ENCODE peak calls at places on chromosome 22, in four cellular contexts. P, Z, C and K are unnamed samples.

GRCh38 chr22:27810566-27810965 is 9.0 kb upstream of the MN1 start:
- DNase-seq in P (no peak), Z (peak; percentile 89), C (no peak), K (no peak)

GRCh38 chr22:37943471-37944198 is 9.8 kb downstream of the C22orf23 start:
- DNase-seq in P (no peak), Z (no peak), C (no peak), K (no peak)

GRCh38 chr22:40418366-40419201 is 48.2 kb downstream of the SGSM3 start:
- DNase-seq in P (no peak), Z (no peak), C (peak; percentile 43), K (peak; percentile 39)

GRCh38 chr22:27405672-27406388 is 395.7 kb downstream of the MN1 start:
- DNase-seq in P (no peak), Z (peak; percentile 74), C (no peak), K (no peak)

GRCh38 chr22:42644422-42645340 is 4.3 kb upstream of the ATP5MGL start:
- DNase-seq in P (no peak), Z (no peak), C (no peak), K (no peak)

GRCh38 chr22:46996595-46997310 is 234.3 kb downstream of the TBC1D22A start:
- DNase-seq in P (no peak), Z (no peak), C (no peak), K (no peak)

GRCh38 chr22:23525510-23525909 is 54.6 kb downstream of the IGLL1 start:
- DNase-seq in P (no peak), Z (no peak), C (no peak), K (no peak)

GRCh38 chr22:22352376-22352999 is 107.9 kb downstream of the VPREB1 start:
- DNase-seq in P (no peak), Z (no peak), C (no peak), K (no peak)

GRCh38 chr22:35995345-35995744 is 33.3 kb downstream of the RBFOX2 start:
- DNase-seq in P (no peak), Z (no peak), C (no peak), K (no peak)

GRCh38 chr22:29348956-29349355 is 33.5 kb upstream of the RASL10A start:
- DNase-seq in P (no peak), Z (no peak), C (no peak), K (no peak)

GRCh38 chr22:46731246-46732040 is 6.6 kb downstream of the CERK start:
- DNase-seq in P (no peak), Z (peak; percentile 39), C (no peak), K (no peak)

GRCh38 chr22:44337658-44338004 is 24.9 kb upstream of the SHISAL1 start:
- DNase-seq in P (no peak), Z (peak; percentile 85), C (no peak), K (no peak)

GRCh38 chr22:22870577-22871398 is 16.8 kb upstream of the IGLL5 start:
- DNase-seq in P (no peak), Z (no peak), C (no peak), K (no peak)